ENCODE peak calls at places on chromosomes 2 and 18, in ten cellular contexts. One of them, this sample, is unnamed.

GRCh38 chr2:186697536-186697935 is 3.7 kb downstream of the FAM171B start:
- DNase-seq in A549: no peak
- DNase-seq in tibial nerve: no peak
- DNase-seq in IMR-90: peak
- DNase-seq in uterus: no peak
- DNase-seq in ovary: no peak
- DNase-seq in lower leg skin: no peak
- DNase-seq in heart left ventricle: no peak
- DNase-seq in transverse colon: no peak
- DNase-seq in HCT116: no peak
- DNase-seq in this sample: no peak

GRCh38 chr2:239940861-239941570 is 84.1 kb downstream of the NDUFA10 start:
- DNase-seq in IMR-90: no peak
- DNase-seq in HCT116: no peak
- DNase-seq in lower leg skin: no peak
- DNase-seq in transverse colon: no peak
- DNase-seq in tibial nerve: no peak
- DNase-seq in uterus: no peak
- DNase-seq in A549: no peak
- DNase-seq in ovary: no peak
- DNase-seq in heart left ventricle: peak
- DNase-seq in this sample: no peak

GRCh38 chr2:197803033-197803444 is 1.4 kb upstream of the PLCL1 start:
- DNase-seq in HCT116: peak
- DNase-seq in tibial nerve: no peak
- DNase-seq in heart left ventricle: no peak
- DNase-seq in uterus: no peak
- DNase-seq in lower leg skin: no peak
- DNase-seq in IMR-90: peak
- DNase-seq in ovary: peak
- DNase-seq in transverse colon: no peak
- DNase-seq in A549: peak
- DNase-seq in this sample: no peak

GRCh38 chr18:79400091-79400590 is 4.4 kb downstream of the NFATC1 start:
- DNase-seq in ovary: peak
- DNase-seq in lower leg skin: peak
- DNase-seq in A549: peak
- DNase-seq in transverse colon: peak
- DNase-seq in IMR-90: no peak
- DNase-seq in heart left ventricle: peak
- DNase-seq in uterus: peak
- DNase-seq in tibial nerve: peak
- DNase-seq in HCT116: no peak
- DNase-seq in this sample: no peak

GRCh38 chr2:101516833-101517690 is 42.1 kb upstream of the RFX8 start:
- DNase-seq in lower leg skin: no peak
- DNase-seq in A549: peak
- DNase-seq in uterus: no peak
- DNase-seq in ovary: no peak
- DNase-seq in transverse colon: no peak
- DNase-seq in HCT116: peak
- DNase-seq in tibial nerve: no peak
- DNase-seq in heart left ventricle: no peak
- DNase-seq in IMR-90: peak
- DNase-seq in this sample: peak

GRCh38 chr18:47075098-47075883 is 39.9 kb upstream of the ELOA2 start:
- DNase-seq in IMR-90: no peak
- DNase-seq in transverse colon: peak
- DNase-seq in A549: peak
- DNase-seq in lower leg skin: no peak
- DNase-seq in heart left ventricle: no peak
- DNase-seq in tibial nerve: no peak
- DNase-seq in uterus: no peak
- DNase-seq in HCT116: peak
- DNase-seq in ovary: no peak
- DNase-seq in this sample: peak

GRCh38 chr18:56992777-56993176 is 154.1 kb upstream of the BOD1L2 start:
- DNase-seq in lower leg skin: no peak
- DNase-seq in tibial nerve: no peak
- DNase-seq in HCT116: no peak
- DNase-seq in IMR-90: peak
- DNase-seq in heart left ventricle: no peak
- DNase-seq in uterus: no peak
- DNase-seq in A549: no peak
- DNase-seq in ovary: no peak
- DNase-seq in transverse colon: no peak
- DNase-seq in this sample: no peak

GRCh38 chr2:99488587-99488998 is 1.2 kb downstream of the REV1 start:
- DNase-seq in uterus: no peak
- DNase-seq in lower leg skin: no peak
- DNase-seq in tibial nerve: no peak
- DNase-seq in heart left ventricle: no peak
- DNase-seq in transverse colon: peak
- DNase-seq in IMR-90: peak
- DNase-seq in A549: no peak
- DNase-seq in ovary: no peak
- DNase-seq in HCT116: no peak
- DNase-seq in this sample: peak

GRCh38 chr2:241461693-241462677 is 46.4 kb downstream of the STK25 start:
- DNase-seq in ovary: no peak
- DNase-seq in heart left ventricle: no peak
- DNase-seq in A549: no peak
- DNase-seq in IMR-90: no peak
- DNase-seq in HCT116: no peak
- DNase-seq in tibial nerve: no peak
- DNase-seq in transverse colon: peak
- DNase-seq in lower leg skin: no peak
- DNase-seq in uterus: no peak
- DNase-seq in this sample: no peak

GRCh38 chr2:241456546-241456945 is 51.8 kb downstream of the STK25 start:
- DNase-seq in tibial nerve: no peak
- DNase-seq in uterus: no peak
- DNase-seq in HCT116: no peak
- DNase-seq in lower leg skin: no peak
- DNase-seq in ovary: no peak
- DNase-seq in transverse colon: no peak
- DNase-seq in IMR-90: no peak
- DNase-seq in heart left ventricle: no peak
- DNase-seq in A549: no peak
- DNase-seq in this sample: no peak

GRCh38 chr2:241460631-241461030 is 47.8 kb downstream of the STK25 start:
- DNase-seq in A549: no peak
- DNase-seq in uterus: no peak
- DNase-seq in IMR-90: no peak
- DNase-seq in transverse colon: no peak
- DNase-seq in ovary: no peak
- DNase-seq in heart left ventricle: no peak
- DNase-seq in lower leg skin: no peak
- DNase-seq in HCT116: no peak
- DNase-seq in tibial nerve: no peak
- DNase-seq in this sample: no peak

GRCh38 chr2:241454837-241455485 is 53.4 kb downstream of the STK25 start:
- DNase-seq in uterus: no peak
- DNase-seq in A549: no peak
- DNase-seq in heart left ventricle: no peak
- DNase-seq in tibial nerve: no peak
- DNase-seq in ovary: no peak
- DNase-seq in HCT116: no peak
- DNase-seq in transverse colon: no peak
- DNase-seq in IMR-90: no peak
- DNase-seq in lower leg skin: no peak
- DNase-seq in this sample: no peak

GRCh38 chr2:241458687-241459086 is 49.7 kb downstream of the STK25 start:
- DNase-seq in transverse colon: no peak
- DNase-seq in IMR-90: no peak
- DNase-seq in ovary: no peak
- DNase-seq in tibial nerve: no peak
- DNase-seq in A549: no peak
- DNase-seq in uterus: no peak
- DNase-seq in HCT116: no peak
- DNase-seq in lower leg skin: no peak
- DNase-seq in heart left ventricle: no peak
- DNase-seq in this sample: no peak
- TF ChIP-seq POLR2A in transverse colon: no peak
- TF ChIP-seq POLR2A in IMR-90: no peak
- TF ChIP-seq POLR2A in ovary: no peak
- TF ChIP-seq POLR2A in tibial nerve: no peak
- TF ChIP-seq POLR2A in A549: no peak
- TF ChIP-seq POLR2A in uterus: no peak
- TF ChIP-seq POLR2A in HCT116: no peak
- TF ChIP-seq POLR2A in lower leg skin: no peak
- TF ChIP-seq POLR2A in heart left ventricle: no peak
- TF ChIP-seq POLR2A in this sample: no peak

GRCh38 chr2:26384597-26384996 is 17.1 kb upstream of the DRC1 start:
- DNase-seq in lower leg skin: no peak
- DNase-seq in tibial nerve: no peak
- DNase-seq in uterus: no peak
- DNase-seq in heart left ventricle: no peak
- DNase-seq in ovary: no peak
- DNase-seq in A549: no peak
- DNase-seq in HCT116: no peak
- DNase-seq in transverse colon: no peak
- DNase-seq in IMR-90: no peak
- DNase-seq in this sample: no peak
- TF ChIP-seq POLR2A in lower leg skin: no peak
- TF ChIP-seq POLR2A in tibial nerve: no peak
- TF ChIP-seq POLR2A in uterus: no peak
- TF ChIP-seq POLR2A in heart left ventricle: no peak
- TF ChIP-seq POLR2A in ovary: no peak
- TF ChIP-seq POLR2A in A549: no peak
- TF ChIP-seq POLR2A in HCT116: no peak
- TF ChIP-seq POLR2A in transverse colon: no peak
- TF ChIP-seq POLR2A in IMR-90: no peak
- TF ChIP-seq POLR2A in this sample: no peak

GRCh38 chr2:169798397-169798717 is 314 bp upstream of the SSB start:
- DNase-seq in tibial nerve: no peak
- DNase-seq in A549: no peak
- DNase-seq in transverse colon: no peak
- DNase-seq in uterus: no peak
- DNase-seq in HCT116: no peak
- DNase-seq in heart left ventricle: no peak
- DNase-seq in ovary: no peak
- DNase-seq in lower leg skin: no peak
- DNase-seq in IMR-90: no peak
- DNase-seq in this sample: no peak

GRCh38 chr2:169796441-169796840 is 2.2 kb upstream of the SSB start:
- DNase-seq in HCT116: no peak
- DNase-seq in IMR-90: peak
- DNase-seq in uterus: no peak
- DNase-seq in lower leg skin: no peak
- DNase-seq in heart left ventricle: no peak
- DNase-seq in tibial nerve: no peak
- DNase-seq in A549: no peak
- DNase-seq in transverse colon: no peak
- DNase-seq in ovary: no peak
- DNase-seq in this sample: no peak

GRCh38 chr2:169799555-169799954 is 884 bp downstream of the SSB start:
- DNase-seq in tibial nerve: no peak
- DNase-seq in A549: no peak
- DNase-seq in IMR-90: peak
- DNase-seq in uterus: no peak
- DNase-seq in HCT116: no peak
- DNase-seq in lower leg skin: no peak
- DNase-seq in ovary: no peak
- DNase-seq in heart left ventricle: no peak
- DNase-seq in transverse colon: no peak
- DNase-seq in this sample: no peak

GRCh38 chr2:169797601-169798000 is 1.1 kb upstream of the SSB start:
- DNase-seq in lower leg skin: no peak
- DNase-seq in uterus: no peak
- DNase-seq in transverse colon: no peak
- DNase-seq in A549: no peak
- DNase-seq in IMR-90: no peak
- DNase-seq in tibial nerve: no peak
- DNase-seq in heart left ventricle: no peak
- DNase-seq in HCT116: no peak
- DNase-seq in ovary: no peak
- DNase-seq in this sample: no peak

DNA sequence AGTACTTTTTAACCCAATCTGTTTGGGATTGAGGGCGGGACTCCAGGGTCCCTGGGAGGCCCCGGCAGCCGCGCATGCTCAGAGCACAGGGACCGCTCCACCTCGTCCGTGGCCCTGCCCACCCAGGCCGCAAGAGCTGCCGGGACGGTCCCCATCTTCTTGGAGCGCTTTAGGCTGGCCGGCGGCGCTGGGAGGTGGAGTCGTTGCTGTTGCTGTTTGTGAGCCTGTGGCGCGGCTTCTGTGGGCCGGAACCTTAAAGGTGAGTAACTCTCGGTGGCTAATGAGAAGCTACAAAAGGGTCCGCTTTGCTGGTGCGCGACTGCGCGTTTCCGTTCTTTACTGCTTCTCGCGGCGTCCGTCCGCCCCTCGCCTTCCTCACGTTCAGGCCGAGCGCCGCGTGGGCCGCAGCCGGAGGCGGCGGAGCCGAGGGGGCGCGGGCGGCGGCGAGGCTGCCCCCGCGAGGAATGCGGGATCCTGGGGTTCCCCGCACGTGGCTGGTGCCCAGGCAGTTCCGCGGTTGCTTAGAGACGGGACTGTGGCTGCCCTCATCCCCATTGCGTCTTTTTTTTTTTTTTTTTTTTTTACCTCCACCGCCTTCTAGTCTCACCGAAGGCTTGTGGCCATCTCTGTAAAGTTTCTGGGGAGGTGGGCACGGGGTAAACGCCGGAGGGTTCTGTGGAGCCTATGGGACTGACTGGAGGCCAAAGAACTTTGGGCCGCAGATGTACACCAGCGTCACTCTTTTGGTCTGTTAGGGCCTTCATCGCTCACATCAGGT is at the start of gene SSB:
- DNase-seq in heart left ventricle: peak
- DNase-seq in ovary: peak
- DNase-seq in tibial nerve: peak
- DNase-seq in HCT116: peak
- DNase-seq in transverse colon: peak
- DNase-seq in lower leg skin: peak
- DNase-seq in A549: peak
- DNase-seq in IMR-90: peak
- DNase-seq in uterus: peak
- DNase-seq in this sample: peak
- TF ChIP-seq POLR2A in heart left ventricle: peak
- TF ChIP-seq POLR2A in ovary: peak
- TF ChIP-seq POLR2A in tibial nerve: peak
- TF ChIP-seq POLR2A in HCT116: peak
- TF ChIP-seq POLR2A in transverse colon: peak
- TF ChIP-seq POLR2A in lower leg skin: no peak
- TF ChIP-seq POLR2A in A549: peak
- TF ChIP-seq POLR2A in IMR-90: peak
- TF ChIP-seq POLR2A in uterus: peak
- TF ChIP-seq POLR2A in this sample: peak

DNA sequence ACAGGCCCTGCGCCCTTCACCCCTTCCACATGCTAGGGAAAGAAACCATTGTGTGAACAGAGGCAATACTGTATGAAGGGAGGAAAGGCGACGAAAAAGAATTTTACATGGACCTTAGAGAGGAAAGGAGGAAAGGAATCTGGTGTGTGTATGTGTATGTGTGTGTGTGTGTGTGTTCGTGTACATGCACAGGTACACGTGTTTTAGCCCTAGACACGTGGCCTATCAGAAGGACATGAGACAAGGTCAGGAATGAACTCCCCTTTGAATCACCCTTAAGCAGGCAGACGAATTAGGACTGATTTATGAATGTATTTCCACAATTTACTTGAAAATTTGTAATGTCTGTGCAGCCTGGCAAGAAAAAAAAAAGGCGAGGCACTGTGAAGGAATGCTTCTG is 276.0 kb downstream of the ZNF516 start:
- DNase-seq in ovary: no peak
- DNase-seq in transverse colon: no peak
- DNase-seq in IMR-90: no peak
- DNase-seq in uterus: no peak
- DNase-seq in heart left ventricle: no peak
- DNase-seq in lower leg skin: no peak
- DNase-seq in tibial nerve: no peak
- DNase-seq in HCT116: no peak
- DNase-seq in A549: no peak
- DNase-seq in this sample: no peak
- TF ChIP-seq POLR2A in ovary: no peak
- TF ChIP-seq POLR2A in transverse colon: no peak
- TF ChIP-seq POLR2A in IMR-90: no peak
- TF ChIP-seq POLR2A in uterus: no peak
- TF ChIP-seq POLR2A in heart left ventricle: no peak
- TF ChIP-seq POLR2A in lower leg skin: no peak
- TF ChIP-seq POLR2A in tibial nerve: no peak
- TF ChIP-seq POLR2A in HCT116: no peak
- TF ChIP-seq POLR2A in A549: no peak
- TF ChIP-seq POLR2A in this sample: no peak

This sample was measured in H54.